ENCODE peak calls at places on chromosomes 5 and 9, in nine cellular contexts. F, K, X, Q, L, E, N, A and C are unnamed samples.

GRCh38 chr9:117746263-117746662 is 42.1 kb downstream of the TLR4 start:
- DNase-seq in K (no peak), Q (no peak), L (no peak), N (no peak), X (no peak), E (no peak), A (no peak), F (no peak), C (no peak)

GRCh38 chr5:145848854-145849253 is 13.7 kb upstream of the PRELID2 start:
- DNase-seq in F (peak), A (no peak), X (no peak), Q (no peak), E (no peak), N (no peak), K (no peak), L (peak), C (peak)

GRCh38 chr9:136512651-136513066 is 29.8 kb upstream of the SEC16A start:
- DNase-seq in L (no peak), E (no peak), N (peak), Q (no peak), A (no peak), F (no peak), K (peak), X (no peak), C (no peak)

GRCh38 chr9:94611638-94612068 is 18.0 kb upstream of the FBP2 start:
- DNase-seq in Q (no peak), E (no peak), L (no peak), N (no peak), A (no peak), F (no peak), K (no peak), X (no peak), C (no peak)

GRCh38 chr9:86721843-86722705 is 225.2 kb downstream of the GAS1 start:
- DNase-seq in N (no peak), A (no peak), L (peak), K (no peak), X (peak), Q (peak), F (peak), E (no peak), C (peak)

GRCh38 chr9:127336086-127336485 is 60.9 kb upstream of the SLC2A8 start:
- DNase-seq in E (no peak), Q (no peak), A (no peak), L (peak), X (no peak), F (peak), N (no peak), K (no peak), C (peak)

GRCh38 chr5:143812085-143812705 is at the start of gene HMHB1:
- DNase-seq in N (no peak), E (no peak), Q (no peak), K (no peak), X (no peak), A (no peak), L (no peak), F (no peak), C (no peak)

GRCh38 chr5:30781642-30782041 is 411.8 kb upstream of the CDH6 start:
- DNase-seq in X (no peak), L (no peak), K (no peak), F (no peak), E (no peak), N (no peak), Q (no peak), A (no peak), C (no peak)

GRCh38 chr5:157109744-157110143 is 900 bp upstream of the HAVCR2 start:
- DNase-seq in N (no peak), L (no peak), E (no peak), X (no peak), A (no peak), Q (no peak), K (no peak), F (no peak), C (no peak)

GRCh38 chr9:7752481-7752880 is 47.1 kb downstream of the DMAC1 start:
- DNase-seq in F (no peak), N (no peak), Q (no peak), X (no peak), L (no peak), A (no peak), K (no peak), E (no peak), C (no peak)

GRCh38 chr5:151005975-151006576 is 14.3 kb upstream of the GPX3 start:
- DNase-seq in F (peak), A (peak), L (peak), K (no peak), X (peak), N (no peak), Q (peak), E (no peak), C (peak)

GRCh38 chr9:5820425-5820824 is 12.5 kb downstream of the ERMP1 start:
- DNase-seq in Q (no peak), N (no peak), X (no peak), A (no peak), E (no peak), K (no peak), F (no peak), L (no peak), C (no peak)

GRCh38 chr5:113614191-113614590 is 100.7 kb downstream of the YTHDC2 start:
- DNase-seq in F (no peak), X (no peak), L (no peak), A (no peak), Q (no peak), K (no peak), N (no peak), E (no peak), C (no peak)

GRCh38 chr5:144467795-144468194 is 297.1 kb downstream of the KCTD16 start:
- DNase-seq in E (no peak), X (peak), Q (peak), L (peak), F (no peak), A (peak), K (peak), N (peak), C (peak)

GRCh38 chr9:89534888-89535287 is 37.0 kb upstream of the SEMA4D start:
- DNase-seq in L (no peak), F (no peak), Q (no peak), N (no peak), A (no peak), K (no peak), E (no peak), X (no peak), C (no peak)

GRCh38 chr9:107312651-107313050 is 29.6 kb downstream of the RAD23B start:
- DNase-seq in F (peak), K (no peak), Q (no peak), X (peak), E (no peak), A (no peak), N (no peak), L (peak), C (no peak)

GRCh38 chr9:83622814-83623633 is at the start of gene IDNK:
- DNase-seq in K (peak), Q (peak), A (peak), X (no peak), L (peak), E (peak), N (peak), F (peak), C (peak)

GRCh38 chr5:78903936-78904335 is 81.2 kb downstream of the ARSB start:
- DNase-seq in E (no peak), L (peak), X (no peak), N (no peak), K (no peak), A (no peak), Q (no peak), F (peak), C (peak)

GRCh38 chr5:132394681-132395259 is 25.3 kb downstream of the SLC22A5 start:
- DNase-seq in F (no peak), X (no peak), E (no peak), Q (no peak), L (no peak), N (peak), A (no peak), K (no peak), C (no peak)

GRCh38 chr9:20314981-20315380 is 307.3 kb downstream of the MLLT3 start:
- DNase-seq in Q (no peak), A (no peak), L (no peak), K (no peak), F (no peak), N (no peak), X (no peak), E (no peak), C (no peak)

GRCh38 chr5:37071901-37072581 is 177.1 kb downstream of the CPLANE1 start:
- DNase-seq in Q (no peak), E (no peak), A (no peak), F (peak), K (no peak), L (peak), N (no peak), X (peak), C (peak)

GRCh38 chr9:95125652-95126051 is 191.9 kb downstream of the FANCC start:
- DNase-seq in Q (no peak), F (no peak), N (no peak), X (no peak), K (no peak), A (no peak), E (no peak), L (no peak), C (no peak)

GRCh38 chr9:135565141-135565628 is 3.6 kb downstream of the PAEP start:
- DNase-seq in Q (peak), A (no peak), L (no peak), E (peak), F (no peak), N (no peak), X (no peak), K (no peak), C (no peak)

GRCh38 chr9:12737871-12738270 is 36.9 kb upstream of the LURAP1L start:
- DNase-seq in E (no peak), X (no peak), F (no peak), N (no peak), Q (no peak), L (no peak), A (no peak), K (no peak), C (no peak)

GRCh38 chr5:138737494-138738265 is 15.5 kb upstream of the CTNNA1 start:
- DNase-seq in K (no peak), N (no peak), E (no peak), L (no peak), F (no peak), A (no peak), X (no peak), Q (no peak), C (peak)

GRCh38 chr5:100448250-100448649 is 86.9 kb upstream of the FAM174A start:
- DNase-seq in F (no peak), Q (no peak), A (no peak), E (no peak), L (no peak), X (no peak), K (no peak), N (no peak), C (no peak)

GRCh38 chr9:91163773-91164471 is 197.8 kb downstream of the AUH start:
- DNase-seq in N (peak), E (peak), X (no peak), Q (no peak), K (no peak), F (no peak), L (no peak), A (peak), C (no peak)

GRCh38 chr5:80474929-80475328 is 13.0 kb upstream of the FAM151B start:
- DNase-seq in F (no peak), A (no peak), N (no peak), K (no peak), X (no peak), L (no peak), Q (no peak), E (no peak), C (no peak)

GRCh38 chr9:129081388-129081889 is 528 bp downstream of the DOLPP1 start:
- DNase-seq in K (peak), N (no peak), F (no peak), X (no peak), Q (no peak), E (peak), A (no peak), L (peak), C (no peak)

GRCh38 chr9:37920471-37921167 is 16.7 kb upstream of the SLC25A51 start:
- DNase-seq in K (no peak), N (peak), A (no peak), Q (peak), X (no peak), E (peak), F (no peak), L (no peak), C (no peak)

GRCh38 chr9:121858788-121859187 is 207.4 kb downstream of the DAB2IP start:
- DNase-seq in A (no peak), X (no peak), L (no peak), Q (no peak), E (no peak), F (no peak), K (no peak), N (peak), C (no peak)

GRCh38 chr9:85016389-85016997 is 347.0 kb downstream of the NTRK2 start:
- DNase-seq in L (no peak), A (no peak), Q (no peak), F (no peak), E (no peak), N (no peak), X (no peak), K (no peak), C (no peak)

GRCh38 chr9:133126697-133127339 is 5.8 kb upstream of the RALGDS start:
- DNase-seq in K (no peak), E (no peak), A (peak), N (no peak), Q (no peak), F (no peak), L (peak), X (no peak), C (no peak)

GRCh38 chr9:93304574-93305496 is 120.9 kb downstream of the WNK2 start:
- DNase-seq in F (peak), K (peak), E (peak), L (peak), X (no peak), Q (peak), N (peak), A (peak), C (peak)

GRCh38 chr5:98301567-98301966 is 471.9 kb upstream of the RGMB start:
- DNase-seq in X (no peak), N (no peak), L (no peak), K (no peak), E (no peak), Q (no peak), F (no peak), A (no peak), C (no peak)
- TF ChIP-seq CTCF in X (no peak), N (no peak), L (no peak), K (no peak), E (no peak), Q (no peak), F (no peak), A (no peak), C (no peak)

GRCh38 chr9:26170224-26170623 is 492.0 kb upstream of the TUSC1 start:
- DNase-seq in Q (no peak), K (no peak), F (peak), X (no peak), L (peak), A (no peak), E (no peak), N (no peak), C (peak)
- H3K4me3 ChIP-seq in Q (no peak), K (no peak), F (no peak), X (no peak), L (no peak), A (no peak), E (no peak), N (no peak), C (no peak)

DNA sequence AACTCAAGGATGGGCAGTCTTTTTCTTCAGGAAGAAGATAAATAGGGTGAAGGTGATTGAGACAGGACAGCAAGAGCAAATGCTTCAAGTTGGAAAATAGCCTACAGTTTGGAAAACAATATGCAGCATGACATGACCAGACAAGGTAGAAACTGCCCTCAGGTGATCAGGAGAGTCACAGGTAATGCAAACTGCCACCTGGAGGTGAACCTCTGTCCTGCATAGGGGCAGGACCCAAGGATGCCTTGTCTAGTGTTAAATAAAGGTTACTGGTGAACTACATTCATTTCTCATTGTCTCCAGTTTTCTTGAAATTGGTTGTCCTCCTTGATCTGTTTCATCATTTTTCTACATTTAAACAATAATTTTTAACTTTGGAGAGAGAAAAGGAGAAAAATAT is 232.1 kb downstream of the SEMA5A start:
- DNase-seq in N (peak), L (no peak), Q (no peak), X (no peak), A (no peak), F (no peak), K (no peak), E (no peak), C (no peak)
- TF ChIP-seq CTCF in N (peak), L (no peak), Q (no peak), X (no peak), A (no peak), F (no peak), K (no peak), E (no peak), C (no peak)

DNA sequence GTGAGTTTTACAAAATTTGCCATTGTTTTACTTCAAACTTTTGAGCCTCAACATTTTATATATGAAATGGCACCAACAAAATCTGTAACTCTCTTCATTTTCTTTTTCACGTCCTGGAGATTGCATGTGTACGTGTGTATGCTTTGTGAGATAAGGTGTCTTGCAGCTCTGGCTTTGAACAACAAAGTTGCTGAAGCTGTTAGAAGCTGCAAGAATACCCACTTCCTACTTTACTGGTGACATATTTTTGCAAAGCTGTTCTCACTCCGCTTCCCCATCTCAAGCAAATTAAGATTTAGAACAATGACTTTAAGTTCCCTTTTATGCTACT is 41.8 kb downstream of the FYB1 start:
- DNase-seq in A (no peak), E (no peak), Q (no peak), F (no peak), K (no peak), X (no peak), L (no peak), N (no peak), C (no peak)
- H3K4me3 ChIP-seq in A (no peak), E (no peak), Q (no peak), F (no peak), K (no peak), X (no peak), L (no peak), N (no peak), C (no peak)

GRCh38 chr5:55146080-55146479 is 13.9 kb upstream of the GPX8 start:
- DNase-seq in K (no peak), A (no peak), X (no peak), E (no peak), L (peak), F (no peak), Q (no peak), N (no peak), C (no peak)

GRCh38 chr5:55143624-55144023 is 16.3 kb upstream of the GPX8 start:
- DNase-seq in E (no peak), A (no peak), N (no peak), X (no peak), K (no peak), F (no peak), L (no peak), Q (peak), C (no peak)

GRCh38 chr5:55141945-55142690 is 17.9 kb upstream of the GPX8 start:
- DNase-seq in N (no peak), F (no peak), A (no peak), K (no peak), E (no peak), X (no peak), L (no peak), Q (no peak), C (no peak)

GRCh38 chr5:55149396-55149795 is 10.6 kb upstream of the GPX8 start:
- DNase-seq in K (no peak), E (no peak), F (no peak), Q (no peak), N (no peak), L (peak), A (no peak), X (no peak), C (no peak)

GRCh38 chr5:55146543-55147151 is 13.3 kb upstream of the GPX8 start:
- DNase-seq in F (peak), X (peak), K (peak), N (peak), L (peak), Q (peak), E (peak), A (peak), C (peak)
- TF ChIP-seq CTCF in F (peak), X (peak), K (peak), N (peak), L (peak), Q (peak), E (peak), A (peak), C (peak)

GRCh38 chr5:94623026-94623425 is 4.6 kb downstream of the SLF1 start:
- DNase-seq in K (no peak), A (no peak), E (no peak), F (no peak), L (no peak), N (no peak), X (no peak), Q (no peak), C (peak)

GRCh38 chr5:94623877-94624276 is 5.4 kb downstream of the SLF1 start:
- DNase-seq in Q (no peak), A (no peak), F (no peak), E (no peak), N (no peak), K (no peak), L (no peak), X (no peak), C (no peak)

GRCh38 chr5:94620257-94620656 is 1.8 kb downstream of the SLF1 start:
- DNase-seq in A (no peak), E (no peak), N (no peak), X (no peak), Q (no peak), K (no peak), F (no peak), L (no peak), C (no peak)

GRCh38 chr5:94618493-94619328 is at the start of the genes KIAA0825 and SLF1:
- DNase-seq in E (peak), Q (peak), F (peak), L (peak), N (peak), X (peak), A (peak), K (peak), C (peak)

GRCh38 chr5:94621763-94622162 is 3.3 kb downstream of the SLF1 start:
- DNase-seq in A (no peak), N (no peak), Q (no peak), K (no peak), E (no peak), X (no peak), L (no peak), F (no peak), C (no peak)
- H3K4me3 ChIP-seq in A (no peak), N (no peak), Q (no peak), K (no peak), E (no peak), X (no peak), L (no peak), F (no peak), C (no peak)